ENCODE peak calls at places on chromosomes 1 and 21, in seven cellular contexts. I is stimulated activated naive B cell treated with anti-CD40 and anti-IgM and Interleukin-4, amounts not matched to agents 10 μg/mL and 1 μg/mL and 100 μg/mL, for 72 hours; J is memory B cell; Y is HFF-Myc; M is central memory CD4-positive, alpha-beta T cell; T is substantia nigra; S is ovary. L is an unnamed sample.

GRCh38 chr1:163928649-163929048 is 606.9 kb downstream of the NUF2 start:
- DNase-seq in I (no peak), J (no peak), Y (no peak), M (no peak), T (no peak), S (no peak), L (no peak)

GRCh38 chr1:203306970-203307541 is 1.7 kb downstream of the BTG2 start:
- DNase-seq in I (no peak), J (no peak), Y (no peak), M (peak; percentile 39), T (peak; percentile 25), S (no peak), L (peak; percentile 52)

GRCh38 chr1:155295183-155295941 is 5.9 kb downstream of the PKLR start:
- DNase-seq in I (no peak), J (no peak), Y (no peak), M (no peak), T (no peak), S (no peak), L (no peak)

GRCh38 chr1:113109908-113110554 is 37.0 kb downstream of the LRIG2 start:
- DNase-seq in I (no peak), J (no peak), Y (peak; percentile 56), M (no peak), T (peak; percentile 1), S (peak; percentile 35), L (peak; percentile 30)

GRCh38 chr1:21182181-21182711 is 5.5 kb upstream of the EIF4G3 start:
- DNase-seq in I (no peak), J (no peak), Y (no peak), M (no peak), T (no peak), S (no peak), L (no peak)

GRCh38 chr1:221437924-221438323 is 304.0 kb downstream of the DUSP10 start:
- DNase-seq in I (no peak), J (no peak), Y (no peak), M (no peak), T (no peak), S (no peak), L (no peak)

GRCh38 chr1:201125805-201126204 is 1.2 kb downstream of the ASCL5 start:
- DNase-seq in I (no peak), J (no peak), Y (no peak), M (no peak), T (no peak), S (peak; percentile 36), L (no peak)

GRCh38 chr1:216812966-216813365 is 89.7 kb upstream of the ESRRG start:
- DNase-seq in I (no peak), J (no peak), Y (peak; percentile 7), M (no peak), T (no peak), S (no peak), L (no peak)

GRCh38 chr1:6599141-6599975 is 3.3 kb downstream of the KLHL21 start:
- DNase-seq in I (no peak), J (peak; percentile 33), Y (no peak), M (peak; percentile 59), T (no peak), S (peak; percentile 18), L (no peak)

GRCh38 chr1:78676347-78676982 is 26.8 kb downstream of the IFI44 start:
- DNase-seq in I (no peak), J (peak; percentile 43), Y (no peak), M (peak; percentile 51), T (peak; percentile 4), S (peak; percentile 21), L (no peak)

GRCh38 chr1:181423301-181423918 is 59.9 kb upstream of the CACNA1E start:
- DNase-seq in I (no peak), J (no peak), Y (no peak), M (no peak), T (peak; percentile 11), S (no peak), L (peak; percentile 61)

GRCh38 chr1:27868932-27869718 is 3.2 kb upstream of the THEMIS2 start:
- DNase-seq in I (peak; percentile 28), J (no peak), Y (no peak), M (peak; percentile 75), T (no peak), S (no peak), L (no peak)

GRCh38 chr21:44428281-44428942 is 26.9 kb upstream of the LRRC3 start:
- DNase-seq in I (peak; percentile 47), J (peak; percentile 70), Y (no peak), M (peak; percentile 60), T (no peak), S (no peak), L (no peak)

GRCh38 chr1:154219511-154219910 is 1.2 kb upstream of the UBAP2L start:
- DNase-seq in I (no peak), J (no peak), Y (no peak), M (no peak), T (no peak), S (no peak), L (no peak)

GRCh38 chr1:167711797-167712196 is 10.0 kb upstream of the MPZL1 start:
- DNase-seq in I (no peak), J (no peak), Y (no peak), M (no peak), T (no peak), S (no peak), L (no peak)

GRCh38 chr1:10772711-10773110 is 23.7 kb downstream of the CASZ1 start:
- DNase-seq in I (no peak), J (no peak), Y (no peak), M (no peak), T (no peak), S (no peak), L (no peak)

GRCh38 chr1:32724678-32725594 is 22.4 kb upstream of the SYNC start:
- DNase-seq in I (no peak), J (no peak), Y (peak; percentile 92), M (no peak), T (no peak), S (peak; percentile 43), L (no peak)

GRCh38 chr1:53577141-53578100 is 118.2 kb downstream of the DMRTB1 start:
- DNase-seq in I (no peak), J (no peak), Y (no peak), M (no peak), T (no peak), S (no peak), L (no peak)